ENCODE peak calls at places on chromosomes 3 and 15, in ten cellular contexts. T is mammary epithelial cell, O is endothelial cell, Y is putamen, U is fibroblast of the aortic adventitia, N is Peyer's patch, B is HCT116, G is amygdala, D is progenitor cell of endocrine pancreas, V is SHP77. K is an unnamed sample.

GRCh38 chr15:77495806-77496589 is 75.3 kb downstream of the HMG20A start:
- DNase-seq in G (no peak), N (no peak), B (no peak), V (no peak), T (no peak), O (peak; percentile 62), Y (no peak), D (no peak), U (no peak), K (no peak)

GRCh38 chr3:125128861-125129501 is 73.2 kb upstream of the HEG1 start:
- DNase-seq in N (no peak), V (no peak), B (no peak), O (no peak), Y (peak; percentile 43), G (no peak), T (peak; percentile 40), U (peak; percentile 99), D (no peak), K (no peak)

GRCh38 chr3:143152043-143152442 is 32.5 kb downstream of the CHST2 start:
- DNase-seq in Y (no peak), T (no peak), B (no peak), G (no peak), U (no peak), D (no peak), V (no peak), O (no peak), N (no peak), K (no peak)

GRCh38 chr3:78070188-78070587 is 1030.3 kb downstream of the ROBO2 start:
- DNase-seq in O (no peak), B (no peak), D (no peak), V (no peak), U (no peak), T (no peak), Y (no peak), G (no peak), N (no peak), K (no peak)

GRCh38 chr3:72044231-72044935 is 259.4 kb upstream of the PROK2 start:
- DNase-seq in B (no peak), N (no peak), V (no peak), D (no peak), T (no peak), Y (no peak), U (no peak), G (no peak), O (peak; percentile 7), K (no peak)

GRCh38 chr3:47636225-47636624 is 57.6 kb upstream of the CSPG5 start:
- DNase-seq in N (no peak), U (no peak), O (no peak), V (no peak), T (no peak), B (no peak), D (no peak), G (no peak), Y (no peak), K (no peak)

GRCh38 chr3:196377321-196377720 is 39.1 kb upstream of the TM4SF19 start:
- DNase-seq in O (no peak), Y (no peak), N (no peak), V (no peak), U (peak; percentile 20), D (no peak), T (no peak), G (no peak), B (no peak), K (no peak)

GRCh38 chr3:153284282-153284938 is 122.4 kb downstream of the RAP2B start:
- DNase-seq in Y (no peak), D (no peak), B (peak; percentile 61), V (no peak), G (peak; percentile 10), U (peak; percentile 97), O (no peak), T (peak; percentile 81), N (no peak), K (no peak)

GRCh38 chr3:45333549-45333948 is 54.8 kb upstream of the LARS2 start:
- DNase-seq in D (no peak), U (peak; percentile 11), V (no peak), G (no peak), T (no peak), O (no peak), N (no peak), B (no peak), Y (no peak), K (no peak)

GRCh38 chr3:153624310-153625030 is 462.4 kb downstream of the RAP2B start:
- DNase-seq in Y (no peak), B (no peak), V (no peak), T (no peak), O (no peak), G (no peak), N (no peak), D (no peak), U (no peak), K (peak; percentile 8)

GRCh38 chr3:28951773-28952556 is 328.9 kb upstream of the RBMS3 start:
- DNase-seq in B (no peak), Y (no peak), V (no peak), N (no peak), U (peak; percentile 49), D (no peak), G (no peak), T (no peak), O (no peak), K (no peak)

GRCh38 chr15:101169457-101170071 is 82.3 kb downstream of the CHSY1 start:
- DNase-seq in G (no peak), T (no peak), D (no peak), Y (no peak), B (no peak), O (no peak), V (no peak), N (no peak), U (no peak), K (no peak)

GRCh38 chr3:63980830-63981498 is 42.3 kb downstream of the PSMD6 start:
- DNase-seq in U (no peak), Y (no peak), D (no peak), T (no peak), G (no peak), V (no peak), N (no peak), B (no peak), O (no peak), K (no peak)

GRCh38 chr15:71115567-71116351 is 488 bp downstream of the THSD4 start:
- DNase-seq in O (peak; percentile 49), G (no peak), T (peak; percentile 60), D (peak; percentile 42), U (peak; percentile 68), Y (no peak), B (no peak), V (no peak), N (no peak), K (no peak)

GRCh38 chr3:124627501-124627908 is 102.7 kb upstream of the UMPS start:
- DNase-seq in D (no peak), V (no peak), G (no peak), N (no peak), U (peak; percentile 75), B (no peak), T (no peak), Y (no peak), O (no peak), K (no peak)

GRCh38 chr3:133289322-133289721 is 110.5 kb upstream of the BFSP2 start:
- DNase-seq in D (no peak), B (no peak), O (no peak), V (no peak), U (no peak), T (no peak), N (no peak), Y (no peak), G (no peak), K (no peak)

GRCh38 chr3:15796771-15797599 is 794 bp downstream of the ANKRD28 start:
- DNase-seq in D (no peak), G (peak; percentile 36), N (no peak), O (no peak), V (peak; percentile 1), B (peak; percentile 56), T (peak; percentile 75), U (peak; percentile 74), Y (peak; percentile 73), K (no peak)

GRCh38 chr15:77975332-77976119 is 102.0 kb downstream of the TBC1D2B start:
- DNase-seq in T (no peak), N (no peak), D (no peak), V (no peak), O (no peak), U (no peak), Y (no peak), B (no peak), G (no peak), K (no peak)